ENCODE peak calls at places on chromosome X, in eight cellular contexts. One of them, this sample, is unnamed.

GRCh38 chrX:13069771-13070410 is 25.5 kb upstream of the FAM9C start:
- DNase-seq in anterior cingulate cortex: no peak
- DNase-seq in smooth muscle cell of the brain vasculature: no peak
- DNase-seq in sigmoid colon: no peak
- DNase-seq in bronchial epithelial cell: peak; percentile 14
- DNase-seq in stimulated activated CD4-positive, alpha-beta T cell treated with anti-CD3 and anti-CD28 coated beads, Interleukin-2, amount 100 ng/mL, for 24 hours: no peak
- DNase-seq in esophagus squamous epithelium: no peak
- DNase-seq in substantia nigra: no peak
- DNase-seq in this sample: no peak

GRCh38 chrX:25175171-25175570 is 159.4 kb upstream of the ARX start:
- DNase-seq in bronchial epithelial cell: no peak
- DNase-seq in smooth muscle cell of the brain vasculature: no peak
- DNase-seq in substantia nigra: no peak
- DNase-seq in anterior cingulate cortex: no peak
- DNase-seq in stimulated activated CD4-positive, alpha-beta T cell treated with anti-CD3 and anti-CD28 coated beads, Interleukin-2, amount 100 ng/mL, for 24 hours: no peak
- DNase-seq in esophagus squamous epithelium: no peak
- DNase-seq in sigmoid colon: no peak
- DNase-seq in this sample: no peak

GRCh38 chrX:47649781-47650163 is 591 bp downstream of the ELK1 start:
- DNase-seq in esophagus squamous epithelium: no peak
- DNase-seq in sigmoid colon: no peak
- DNase-seq in substantia nigra: no peak
- DNase-seq in smooth muscle cell of the brain vasculature: no peak
- DNase-seq in anterior cingulate cortex: no peak
- DNase-seq in stimulated activated CD4-positive, alpha-beta T cell treated with anti-CD3 and anti-CD28 coated beads, Interleukin-2, amount 100 ng/mL, for 24 hours: no peak
- DNase-seq in bronchial epithelial cell: no peak
- DNase-seq in this sample: no peak

GRCh38 chrX:15384304-15384703 is at the start of gene VEGFD:
- DNase-seq in bronchial epithelial cell: no peak
- DNase-seq in sigmoid colon: no peak
- DNase-seq in smooth muscle cell of the brain vasculature: no peak
- DNase-seq in substantia nigra: no peak
- DNase-seq in esophagus squamous epithelium: no peak
- DNase-seq in anterior cingulate cortex: no peak
- DNase-seq in stimulated activated CD4-positive, alpha-beta T cell treated with anti-CD3 and anti-CD28 coated beads, Interleukin-2, amount 100 ng/mL, for 24 hours: no peak
- DNase-seq in this sample: no peak

GRCh38 chrX:102085706-102086105 is 39.8 kb upstream of the TCEAL2 start:
- DNase-seq in esophagus squamous epithelium: no peak
- DNase-seq in sigmoid colon: no peak
- DNase-seq in stimulated activated CD4-positive, alpha-beta T cell treated with anti-CD3 and anti-CD28 coated beads, Interleukin-2, amount 100 ng/mL, for 24 hours: no peak
- DNase-seq in bronchial epithelial cell: no peak
- DNase-seq in smooth muscle cell of the brain vasculature: no peak
- DNase-seq in substantia nigra: no peak
- DNase-seq in anterior cingulate cortex: no peak
- DNase-seq in this sample: no peak

GRCh38 chrX:12950851-12951589 is 23.9 kb upstream of the TMSB4X start:
- DNase-seq in sigmoid colon: no peak
- DNase-seq in stimulated activated CD4-positive, alpha-beta T cell treated with anti-CD3 and anti-CD28 coated beads, Interleukin-2, amount 100 ng/mL, for 24 hours: peak; percentile 73
- DNase-seq in smooth muscle cell of the brain vasculature: no peak
- DNase-seq in bronchial epithelial cell: no peak
- DNase-seq in esophagus squamous epithelium: no peak
- DNase-seq in anterior cingulate cortex: no peak
- DNase-seq in substantia nigra: no peak
- DNase-seq in this sample: peak; percentile 82

GRCh38 chrX:149044471-149044870 is 460.6 kb downstream of the IDS start:
- DNase-seq in esophagus squamous epithelium: no peak
- DNase-seq in bronchial epithelial cell: peak; percentile 71
- DNase-seq in stimulated activated CD4-positive, alpha-beta T cell treated with anti-CD3 and anti-CD28 coated beads, Interleukin-2, amount 100 ng/mL, for 24 hours: no peak
- DNase-seq in smooth muscle cell of the brain vasculature: no peak
- DNase-seq in sigmoid colon: no peak
- DNase-seq in anterior cingulate cortex: no peak
- DNase-seq in substantia nigra: no peak
- DNase-seq in this sample: no peak

GRCh38 chrX:39645059-39645895 is 452.5 kb downstream of the BCOR start:
- DNase-seq in smooth muscle cell of the brain vasculature: peak; percentile 43
- DNase-seq in substantia nigra: no peak
- DNase-seq in stimulated activated CD4-positive, alpha-beta T cell treated with anti-CD3 and anti-CD28 coated beads, Interleukin-2, amount 100 ng/mL, for 24 hours: no peak
- DNase-seq in bronchial epithelial cell: no peak
- DNase-seq in anterior cingulate cortex: no peak
- DNase-seq in sigmoid colon: peak; percentile 87
- DNase-seq in esophagus squamous epithelium: no peak
- DNase-seq in this sample: no peak

GRCh38 chrX:43693602-43694406 is 37.7 kb downstream of the MAOA start:
- DNase-seq in smooth muscle cell of the brain vasculature: no peak
- DNase-seq in anterior cingulate cortex: no peak
- DNase-seq in esophagus squamous epithelium: no peak
- DNase-seq in bronchial epithelial cell: peak; percentile 47
- DNase-seq in stimulated activated CD4-positive, alpha-beta T cell treated with anti-CD3 and anti-CD28 coated beads, Interleukin-2, amount 100 ng/mL, for 24 hours: no peak
- DNase-seq in substantia nigra: no peak
- DNase-seq in sigmoid colon: no peak
- DNase-seq in this sample: no peak

GRCh38 chrX:122625821-122626220 is 558.3 kb upstream of the GRIA3 start:
- DNase-seq in smooth muscle cell of the brain vasculature: no peak
- DNase-seq in esophagus squamous epithelium: no peak
- DNase-seq in stimulated activated CD4-positive, alpha-beta T cell treated with anti-CD3 and anti-CD28 coated beads, Interleukin-2, amount 100 ng/mL, for 24 hours: no peak
- DNase-seq in anterior cingulate cortex: no peak
- DNase-seq in bronchial epithelial cell: peak; percentile 88
- DNase-seq in sigmoid colon: no peak
- DNase-seq in substantia nigra: no peak
- DNase-seq in this sample: no peak

GRCh38 chrX:50691820-50692219 is 122.2 kb downstream of the SHROOM4 start:
- DNase-seq in sigmoid colon: no peak
- DNase-seq in smooth muscle cell of the brain vasculature: no peak
- DNase-seq in esophagus squamous epithelium: no peak
- DNase-seq in bronchial epithelial cell: peak; percentile 35
- DNase-seq in stimulated activated CD4-positive, alpha-beta T cell treated with anti-CD3 and anti-CD28 coated beads, Interleukin-2, amount 100 ng/mL, for 24 hours: no peak
- DNase-seq in substantia nigra: no peak
- DNase-seq in anterior cingulate cortex: no peak
- DNase-seq in this sample: peak; percentile 41

GRCh38 chrX:125131146-125131545 is 188.5 kb upstream of the TEX13C start:
- DNase-seq in bronchial epithelial cell: peak; percentile 28
- DNase-seq in stimulated activated CD4-positive, alpha-beta T cell treated with anti-CD3 and anti-CD28 coated beads, Interleukin-2, amount 100 ng/mL, for 24 hours: no peak
- DNase-seq in anterior cingulate cortex: no peak
- DNase-seq in smooth muscle cell of the brain vasculature: no peak
- DNase-seq in substantia nigra: no peak
- DNase-seq in sigmoid colon: no peak
- DNase-seq in esophagus squamous epithelium: no peak
- DNase-seq in this sample: no peak

GRCh38 chrX:72307646-72308051 is 1.9 kb upstream of the CITED1 start:
- DNase-seq in bronchial epithelial cell: no peak
- DNase-seq in anterior cingulate cortex: no peak
- DNase-seq in substantia nigra: no peak
- DNase-seq in stimulated activated CD4-positive, alpha-beta T cell treated with anti-CD3 and anti-CD28 coated beads, Interleukin-2, amount 100 ng/mL, for 24 hours: no peak
- DNase-seq in esophagus squamous epithelium: no peak
- DNase-seq in sigmoid colon: no peak
- DNase-seq in smooth muscle cell of the brain vasculature: no peak
- DNase-seq in this sample: no peak

GRCh38 chrX:154727418-154728323 is 23.2 kb downstream of the GAB3 start:
- DNase-seq in esophagus squamous epithelium: no peak
- DNase-seq in anterior cingulate cortex: no peak
- DNase-seq in sigmoid colon: peak; percentile 88
- DNase-seq in substantia nigra: no peak
- DNase-seq in smooth muscle cell of the brain vasculature: no peak
- DNase-seq in bronchial epithelial cell: peak; percentile 55
- DNase-seq in stimulated activated CD4-positive, alpha-beta T cell treated with anti-CD3 and anti-CD28 coated beads, Interleukin-2, amount 100 ng/mL, for 24 hours: no peak
- DNase-seq in this sample: no peak

GRCh38 chrX:39625810-39626209 is 471.9 kb downstream of the BCOR start:
- DNase-seq in stimulated activated CD4-positive, alpha-beta T cell treated with anti-CD3 and anti-CD28 coated beads, Interleukin-2, amount 100 ng/mL, for 24 hours: no peak
- DNase-seq in bronchial epithelial cell: no peak
- DNase-seq in substantia nigra: no peak
- DNase-seq in smooth muscle cell of the brain vasculature: no peak
- DNase-seq in anterior cingulate cortex: no peak
- DNase-seq in sigmoid colon: no peak
- DNase-seq in esophagus squamous epithelium: no peak
- DNase-seq in this sample: no peak

GRCh38 chrX:17805120-17805519 is 56.0 kb downstream of the RAI2 start:
- DNase-seq in substantia nigra: no peak
- DNase-seq in anterior cingulate cortex: no peak
- DNase-seq in sigmoid colon: no peak
- DNase-seq in smooth muscle cell of the brain vasculature: no peak
- DNase-seq in bronchial epithelial cell: no peak
- DNase-seq in stimulated activated CD4-positive, alpha-beta T cell treated with anti-CD3 and anti-CD28 coated beads, Interleukin-2, amount 100 ng/mL, for 24 hours: no peak
- DNase-seq in esophagus squamous epithelium: no peak
- DNase-seq in this sample: no peak

GRCh38 chrX:120517936-120518335 is 42.8 kb downstream of the CUL4B start:
- DNase-seq in smooth muscle cell of the brain vasculature: peak; percentile 10
- DNase-seq in esophagus squamous epithelium: no peak
- DNase-seq in sigmoid colon: no peak
- DNase-seq in bronchial epithelial cell: peak; percentile 72
- DNase-seq in substantia nigra: no peak
- DNase-seq in stimulated activated CD4-positive, alpha-beta T cell treated with anti-CD3 and anti-CD28 coated beads, Interleukin-2, amount 100 ng/mL, for 24 hours: no peak
- DNase-seq in anterior cingulate cortex: no peak
- DNase-seq in this sample: no peak

GRCh38 chrX:13223868-13224555 is 95.8 kb downstream of the ATXN3L start:
- DNase-seq in substantia nigra: no peak
- DNase-seq in anterior cingulate cortex: no peak
- DNase-seq in esophagus squamous epithelium: no peak
- DNase-seq in bronchial epithelial cell: peak; percentile 91
- DNase-seq in smooth muscle cell of the brain vasculature: no peak
- DNase-seq in sigmoid colon: no peak
- DNase-seq in stimulated activated CD4-positive, alpha-beta T cell treated with anti-CD3 and anti-CD28 coated beads, Interleukin-2, amount 100 ng/mL, for 24 hours: no peak
- DNase-seq in this sample: no peak

GRCh38 chrX:11423362-11423818 is 130.2 kb downstream of the AMELX start:
- DNase-seq in sigmoid colon: no peak
- DNase-seq in bronchial epithelial cell: peak; percentile 7
- DNase-seq in esophagus squamous epithelium: no peak
- DNase-seq in stimulated activated CD4-positive, alpha-beta T cell treated with anti-CD3 and anti-CD28 coated beads, Interleukin-2, amount 100 ng/mL, for 24 hours: no peak
- DNase-seq in anterior cingulate cortex: no peak
- DNase-seq in smooth muscle cell of the brain vasculature: no peak
- DNase-seq in substantia nigra: no peak
- DNase-seq in this sample: no peak

GRCh38 chrX:47683171-47684145 is 24.5 kb upstream of the UXT start:
- DNase-seq in bronchial epithelial cell: no peak
- DNase-seq in anterior cingulate cortex: no peak
- DNase-seq in esophagus squamous epithelium: no peak
- DNase-seq in stimulated activated CD4-positive, alpha-beta T cell treated with anti-CD3 and anti-CD28 coated beads, Interleukin-2, amount 100 ng/mL, for 24 hours: no peak
- DNase-seq in smooth muscle cell of the brain vasculature: no peak
- DNase-seq in sigmoid colon: no peak
- DNase-seq in substantia nigra: no peak
- DNase-seq in this sample: no peak

GRCh38 chrX:81120936-81121351 is 80.8 kb downstream of the HMGN5 start:
- DNase-seq in esophagus squamous epithelium: no peak
- DNase-seq in substantia nigra: peak; percentile 57
- DNase-seq in bronchial epithelial cell: peak; percentile 47
- DNase-seq in stimulated activated CD4-positive, alpha-beta T cell treated with anti-CD3 and anti-CD28 coated beads, Interleukin-2, amount 100 ng/mL, for 24 hours: peak; percentile 39
- DNase-seq in smooth muscle cell of the brain vasculature: peak; percentile 18
- DNase-seq in anterior cingulate cortex: peak; percentile 1
- DNase-seq in sigmoid colon: peak; percentile 59
- DNase-seq in this sample: peak; percentile 58

GRCh38 chrX:54447461-54447860 is 7.3 kb downstream of the TSR2 start:
- DNase-seq in substantia nigra: no peak
- DNase-seq in sigmoid colon: no peak
- DNase-seq in bronchial epithelial cell: peak; percentile 0
- DNase-seq in stimulated activated CD4-positive, alpha-beta T cell treated with anti-CD3 and anti-CD28 coated beads, Interleukin-2, amount 100 ng/mL, for 24 hours: no peak
- DNase-seq in smooth muscle cell of the brain vasculature: no peak
- DNase-seq in anterior cingulate cortex: no peak
- DNase-seq in esophagus squamous epithelium: no peak
- DNase-seq in this sample: no peak

GRCh38 chrX:17923546-17923945 is 62.4 kb upstream of the RAI2 start:
- DNase-seq in bronchial epithelial cell: no peak
- DNase-seq in sigmoid colon: no peak
- DNase-seq in esophagus squamous epithelium: no peak
- DNase-seq in smooth muscle cell of the brain vasculature: no peak
- DNase-seq in anterior cingulate cortex: no peak
- DNase-seq in stimulated activated CD4-positive, alpha-beta T cell treated with anti-CD3 and anti-CD28 coated beads, Interleukin-2, amount 100 ng/mL, for 24 hours: no peak
- DNase-seq in substantia nigra: no peak
- DNase-seq in this sample: no peak

GRCh38 chrX:20479896-20480295 is 213.2 kb upstream of the RPS6KA3 start:
- DNase-seq in esophagus squamous epithelium: no peak
- DNase-seq in substantia nigra: no peak
- DNase-seq in stimulated activated CD4-positive, alpha-beta T cell treated with anti-CD3 and anti-CD28 coated beads, Interleukin-2, amount 100 ng/mL, for 24 hours: no peak
- DNase-seq in bronchial epithelial cell: no peak
- DNase-seq in sigmoid colon: no peak
- DNase-seq in smooth muscle cell of the brain vasculature: no peak
- DNase-seq in anterior cingulate cortex: no peak
- DNase-seq in this sample: no peak

GRCh38 chrX:122625239-122625638 is 558.8 kb upstream of the GRIA3 start:
- DNase-seq in substantia nigra: no peak
- DNase-seq in stimulated activated CD4-positive, alpha-beta T cell treated with anti-CD3 and anti-CD28 coated beads, Interleukin-2, amount 100 ng/mL, for 24 hours: no peak
- DNase-seq in anterior cingulate cortex: no peak
- DNase-seq in bronchial epithelial cell: peak; percentile 30
- DNase-seq in esophagus squamous epithelium: no peak
- DNase-seq in smooth muscle cell of the brain vasculature: no peak
- DNase-seq in sigmoid colon: no peak
- DNase-seq in this sample: no peak

GRCh38 chrX:17814557-17814956 is 46.5 kb downstream of the RAI2 start:
- DNase-seq in bronchial epithelial cell: peak; percentile 7
- DNase-seq in substantia nigra: no peak
- DNase-seq in smooth muscle cell of the brain vasculature: no peak
- DNase-seq in sigmoid colon: no peak
- DNase-seq in esophagus squamous epithelium: no peak
- DNase-seq in stimulated activated CD4-positive, alpha-beta T cell treated with anti-CD3 and anti-CD28 coated beads, Interleukin-2, amount 100 ng/mL, for 24 hours: no peak
- DNase-seq in anterior cingulate cortex: no peak
- DNase-seq in this sample: no peak

GRCh38 chrX:49919617-49920016 is 2.8 kb upstream of the CLCN5 start:
- DNase-seq in esophagus squamous epithelium: no peak
- DNase-seq in substantia nigra: no peak
- DNase-seq in smooth muscle cell of the brain vasculature: no peak
- DNase-seq in bronchial epithelial cell: peak; percentile 3
- DNase-seq in stimulated activated CD4-positive, alpha-beta T cell treated with anti-CD3 and anti-CD28 coated beads, Interleukin-2, amount 100 ng/mL, for 24 hours: peak; percentile 39
- DNase-seq in anterior cingulate cortex: no peak
- DNase-seq in sigmoid colon: peak; percentile 75
- DNase-seq in this sample: no peak

GRCh38 chrX:135421537-135421931 is 210 bp upstream of the SMIM10L2A start:
- DNase-seq in bronchial epithelial cell: peak; percentile 52
- DNase-seq in sigmoid colon: peak; percentile 91
- DNase-seq in stimulated activated CD4-positive, alpha-beta T cell treated with anti-CD3 and anti-CD28 coated beads, Interleukin-2, amount 100 ng/mL, for 24 hours: peak; percentile 85
- DNase-seq in smooth muscle cell of the brain vasculature: peak; percentile 2
- DNase-seq in esophagus squamous epithelium: no peak
- DNase-seq in anterior cingulate cortex: peak; percentile 75
- DNase-seq in substantia nigra: peak; percentile 73
- DNase-seq in this sample: peak; percentile 88

GRCh38 chrX:149909324-149910177 is 19.8 kb upstream of the HSFX4 start:
- DNase-seq in anterior cingulate cortex: no peak
- DNase-seq in sigmoid colon: no peak
- DNase-seq in bronchial epithelial cell: peak; percentile 30
- DNase-seq in stimulated activated CD4-positive, alpha-beta T cell treated with anti-CD3 and anti-CD28 coated beads, Interleukin-2, amount 100 ng/mL, for 24 hours: no peak
- DNase-seq in substantia nigra: no peak
- DNase-seq in esophagus squamous epithelium: no peak
- DNase-seq in smooth muscle cell of the brain vasculature: no peak
- DNase-seq in this sample: no peak

GRCh38 chrX:107654778-107655761 is 26.8 kb downstream of the PRPS1 start:
- DNase-seq in sigmoid colon: peak; percentile 88
- DNase-seq in esophagus squamous epithelium: no peak
- DNase-seq in stimulated activated CD4-positive, alpha-beta T cell treated with anti-CD3 and anti-CD28 coated beads, Interleukin-2, amount 100 ng/mL, for 24 hours: peak; percentile 72
- DNase-seq in bronchial epithelial cell: peak; percentile 95
- DNase-seq in smooth muscle cell of the brain vasculature: no peak
- DNase-seq in anterior cingulate cortex: no peak
- DNase-seq in substantia nigra: peak; percentile 15
- DNase-seq in this sample: peak; percentile 69

GRCh38 chrX:340641-341423 is 22.2 kb upstream of the GTPBP6 start:
- DNase-seq in anterior cingulate cortex: no peak
- DNase-seq in sigmoid colon: peak; percentile 56
- DNase-seq in smooth muscle cell of the brain vasculature: no peak
- DNase-seq in stimulated activated CD4-positive, alpha-beta T cell treated with anti-CD3 and anti-CD28 coated beads, Interleukin-2, amount 100 ng/mL, for 24 hours: no peak
- DNase-seq in esophagus squamous epithelium: no peak
- DNase-seq in bronchial epithelial cell: no peak
- DNase-seq in substantia nigra: no peak
- DNase-seq in this sample: no peak

GRCh38 chrX:71953946-71954345 is 43.3 kb downstream of the NHSL2 start:
- DNase-seq in smooth muscle cell of the brain vasculature: no peak
- DNase-seq in substantia nigra: no peak
- DNase-seq in esophagus squamous epithelium: no peak
- DNase-seq in stimulated activated CD4-positive, alpha-beta T cell treated with anti-CD3 and anti-CD28 coated beads, Interleukin-2, amount 100 ng/mL, for 24 hours: no peak
- DNase-seq in sigmoid colon: no peak
- DNase-seq in bronchial epithelial cell: no peak
- DNase-seq in anterior cingulate cortex: no peak
- DNase-seq in this sample: no peak

GRCh38 chrX:32708542-32708941 is 502.8 kb downstream of the DMD start:
- DNase-seq in sigmoid colon: no peak
- DNase-seq in stimulated activated CD4-positive, alpha-beta T cell treated with anti-CD3 and anti-CD28 coated beads, Interleukin-2, amount 100 ng/mL, for 24 hours: no peak
- DNase-seq in anterior cingulate cortex: no peak
- DNase-seq in bronchial epithelial cell: no peak
- DNase-seq in smooth muscle cell of the brain vasculature: no peak
- DNase-seq in substantia nigra: no peak
- DNase-seq in esophagus squamous epithelium: no peak
- DNase-seq in this sample: no peak

GRCh38 chrX:69152398-69152797 is 12.9 kb downstream of the PJA1 start:
- DNase-seq in smooth muscle cell of the brain vasculature: no peak
- DNase-seq in bronchial epithelial cell: peak; percentile 43
- DNase-seq in substantia nigra: no peak
- DNase-seq in anterior cingulate cortex: no peak
- DNase-seq in sigmoid colon: peak; percentile 70
- DNase-seq in esophagus squamous epithelium: no peak
- DNase-seq in stimulated activated CD4-positive, alpha-beta T cell treated with anti-CD3 and anti-CD28 coated beads, Interleukin-2, amount 100 ng/mL, for 24 hours: no peak
- DNase-seq in this sample: no peak